ENCODE peak calls at places on chromosomes 4 and X, in seven cellular contexts. H is pancreas, J is psoas muscle, W is epithelial cell of esophagus, A is GM23248, N is fibroblast of mammary gland, V is tibial artery. E is an unnamed sample.

GRCh38 chr4:176438401-176438800 is 118.6 kb downstream of the SPCS3 start:
- DNase-seq in H (no peak), J (no peak), W (no peak), A (no peak), N (no peak), V (no peak), E (no peak)

GRCh38 chrX:38699603-38700110 is 101.6 kb upstream of the MID1IP1 start:
- DNase-seq in H (no peak), J (no peak), W (no peak), A (no peak), N (no peak), V (no peak), E (no peak)

GRCh38 chr4:48249378-48249777 is 20.3 kb downstream of the TEC start:
- DNase-seq in H (no peak), J (no peak), W (no peak), A (no peak), N (no peak), V (no peak), E (no peak)

GRCh38 chrX:44155126-44155525 is 181.9 kb upstream of the NDP start:
- DNase-seq in H (no peak), J (no peak), W (no peak), A (no peak), N (no peak), V (no peak), E (no peak)

GRCh38 chr4:3517731-3518510 is 14.3 kb downstream of the LRPAP1 start:
- DNase-seq in H (peak), J (peak), W (no peak), A (no peak), N (no peak), V (no peak), E (no peak)

GRCh38 chr4:7358100-7358735 is 76.5 kb downstream of the PSAPL1 start:
- DNase-seq in H (no peak), J (peak), W (peak), A (peak), N (peak), V (no peak), E (no peak)

GRCh38 chrX:133523094-133523493 is 107.8 kb upstream of the GPC4 start:
- DNase-seq in H (no peak), J (peak), W (peak), A (peak), N (peak), V (peak), E (no peak)

GRCh38 chr4:28211714-28212470 is 1351.3 kb downstream of the STIM2 start:
- DNase-seq in H (no peak), J (no peak), W (no peak), A (no peak), N (no peak), V (no peak), E (no peak)

DNA sequence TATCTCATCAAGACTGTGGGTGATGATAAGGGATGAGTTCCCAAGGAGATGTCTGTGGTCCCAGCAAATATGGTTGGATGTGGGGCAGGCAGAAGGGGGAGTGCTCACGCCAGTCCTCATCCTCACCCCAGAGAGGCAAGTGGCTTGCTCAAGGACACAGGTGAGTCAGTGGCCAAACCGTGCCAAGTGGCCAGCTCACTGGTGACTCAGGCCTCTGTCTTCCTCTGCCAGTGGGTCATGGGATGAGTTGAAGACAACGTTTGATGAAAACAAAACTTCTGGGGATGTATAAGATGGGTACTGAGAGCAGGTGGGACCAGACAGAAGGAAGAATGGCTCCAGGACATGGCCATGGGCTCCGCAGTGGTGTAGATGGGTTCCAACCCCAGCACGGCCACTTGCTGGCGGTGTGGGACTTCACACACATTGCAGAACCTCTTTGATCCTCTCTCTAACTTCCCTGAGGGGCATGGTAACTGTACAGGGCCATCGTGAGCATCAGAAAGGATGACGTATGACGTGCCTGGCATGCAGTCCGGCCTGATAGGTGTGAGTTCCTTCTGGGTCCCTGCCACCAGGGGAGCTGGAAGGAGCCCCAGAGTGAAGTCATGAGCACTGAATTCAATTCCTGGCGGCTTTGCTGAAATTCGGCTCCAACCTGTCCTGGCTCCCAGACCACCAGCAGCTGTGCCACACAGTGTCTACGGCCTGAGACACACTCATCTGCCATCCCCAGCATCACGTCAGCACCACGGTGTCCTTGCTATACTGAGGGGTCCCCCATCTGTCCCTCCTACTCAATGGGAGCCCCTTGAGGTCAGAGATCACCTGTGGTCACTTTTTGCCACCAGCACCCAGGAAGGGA is 41.3 kb upstream of the GPR78 start:
- DNase-seq in H (peak), J (peak), W (peak), A (peak), N (peak), V (no peak), E (no peak)
- H3K4me3 ChIP-seq in H (no peak), J (no peak), W (no peak), A (no peak), N (no peak), V (no peak), E (no peak)

GRCh38 chr4:118032691-118033090 is 1.6 kb upstream of the NDST3 start:
- DNase-seq in H (no peak), J (no peak), W (peak), A (no peak), N (peak), V (no peak), E (no peak)

GRCh38 chr4:118035309-118035708 is 1.0 kb downstream of the NDST3 start:
- DNase-seq in H (no peak), J (no peak), W (no peak), A (no peak), N (no peak), V (no peak), E (no peak)

GRCh38 chr4:118036336-118036735 is 2.0 kb downstream of the NDST3 start:
- DNase-seq in H (no peak), J (no peak), W (no peak), A (no peak), N (no peak), V (no peak), E (no peak)

GRCh38 chr4:118033148-118034060 is 882 bp upstream of the NDST3 start:
- DNase-seq in H (peak), J (peak), W (peak), A (peak), N (peak), V (no peak), E (no peak)

DNA sequence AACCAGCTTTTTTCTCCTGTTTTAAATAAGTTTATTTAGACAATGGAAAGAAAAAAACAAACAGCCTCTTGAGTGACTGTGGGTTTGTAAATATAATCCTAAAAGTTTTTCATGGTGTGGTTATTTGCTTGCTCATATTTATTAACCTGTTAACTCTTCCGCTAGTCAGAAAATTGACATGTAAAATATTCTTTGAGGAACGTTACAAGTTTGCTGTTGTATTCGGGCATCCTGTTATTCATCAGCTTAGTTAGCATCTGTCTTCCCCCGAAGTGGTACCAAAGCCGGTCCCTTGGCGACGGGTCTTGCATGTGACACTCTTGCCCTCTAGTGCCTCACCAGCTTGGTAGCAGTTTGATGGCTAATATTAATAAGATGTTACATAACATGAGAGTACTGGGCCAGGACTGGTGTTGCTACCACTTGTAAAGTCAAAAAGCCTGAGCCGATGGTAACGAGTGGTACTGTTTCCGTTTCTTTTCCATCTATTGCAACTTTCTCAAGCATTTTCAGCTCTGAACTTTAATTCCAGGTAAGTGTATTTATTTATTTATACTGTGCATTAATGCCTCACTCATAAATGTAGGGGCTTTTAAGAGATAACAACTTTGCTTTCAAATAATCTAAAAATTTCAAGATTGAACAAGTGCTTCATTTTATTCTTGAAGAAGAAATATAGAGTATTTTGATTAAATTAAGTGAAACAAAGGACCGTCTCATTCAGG is at the start of gene NDST3:
- DNase-seq in H (peak), J (peak), W (peak), A (peak), N (peak), V (peak), E (no peak)
- H3K4me3 ChIP-seq in H (peak), J (peak), W (peak), A (peak), N (peak), V (peak), E (peak)

GRCh38 chr4:39631700-39632079 is 7.0 kb downstream of the SMIM14 start:
- DNase-seq in H (no peak), J (no peak), W (no peak), A (no peak), N (no peak), V (no peak), E (no peak)
- H3K4me3 ChIP-seq in H (no peak), J (no peak), W (no peak), A (no peak), N (no peak), V (no peak), E (no peak)

GRCh38 chr4:6222761-6223292 is 22.5 kb upstream of the JAKMIP1 start:
- DNase-seq in H (no peak), J (no peak), W (no peak), A (no peak), N (peak), V (no peak), E (peak)

GRCh38 chr4:6217716-6218381 is 17.5 kb upstream of the JAKMIP1 start:
- DNase-seq in H (no peak), J (no peak), W (no peak), A (no peak), N (no peak), V (peak), E (no peak)

GRCh38 chr4:6224725-6225124 is 24.4 kb upstream of the JAKMIP1 start:
- DNase-seq in H (no peak), J (no peak), W (no peak), A (no peak), N (no peak), V (no peak), E (no peak)

GRCh38 chr4:6221851-6222760 is 21.8 kb upstream of the JAKMIP1 start:
- DNase-seq in H (peak), J (no peak), W (peak), A (peak), N (peak), V (peak), E (no peak)

GRCh38 chr4:6221296-6221850 is 21.0 kb upstream of the JAKMIP1 start:
- DNase-seq in H (no peak), J (no peak), W (no peak), A (no peak), N (no peak), V (no peak), E (no peak)
- H3K4me3 ChIP-seq in H (peak), J (peak), W (no peak), A (no peak), N (no peak), V (peak), E (peak)

GRCh38 chrX:137425273-137425902 is 140.5 kb upstream of the ZIC3 start:
- DNase-seq in H (no peak), J (no peak), W (no peak), A (no peak), N (no peak), V (no peak), E (no peak)
- H3K4me3 ChIP-seq in H (no peak), J (no peak), W (no peak), A (no peak), N (no peak), V (no peak), E (no peak)